ENCODE peak calls at places on chromosomes 6 and 20, in seven cellular contexts. X, L, I, U, T, V and J are unnamed samples.

GRCh38 chr6:36327226-36328009 is 9.3 kb downstream of the BNIP5 start:
- DNase-seq in X (no peak), L (peak), I (no peak), U (no peak), T (no peak), V (no peak), J (no peak)

GRCh38 chr6:43465978-43466377 is 10.6 kb upstream of the DLK2 start:
- DNase-seq in X (no peak), L (no peak), I (no peak), U (no peak), T (no peak), V (no peak), J (no peak)

GRCh38 chr6:149248688-149249369 is 68.7 kb upstream of the TAB2 start:
- DNase-seq in X (no peak), L (no peak), I (no peak), U (no peak), T (no peak), V (no peak), J (no peak)

GRCh38 chr20:20548527-20549266 is 163.7 kb downstream of the RALGAPA2 start:
- DNase-seq in X (no peak), L (no peak), I (no peak), U (no peak), T (no peak), V (no peak), J (peak)

GRCh38 chr6:57097596-57097995 is 7.6 kb downstream of the ZNF451 start:
- DNase-seq in X (no peak), L (no peak), I (no peak), U (peak), T (peak), V (no peak), J (peak)

GRCh38 chr6:135094403-135094821 is 39.8 kb upstream of the HBS1L start:
- DNase-seq in X (no peak), L (no peak), I (no peak), U (no peak), T (peak), V (no peak), J (no peak)

GRCh38 chr6:132218063-132218696 is 183.1 kb downstream of the MOXD1 start:
- DNase-seq in X (no peak), L (no peak), I (no peak), U (peak), T (peak), V (no peak), J (peak)

GRCh38 chr20:4008026-4008413 is 7.3 kb downstream of the RNF24 start:
- DNase-seq in X (no peak), L (no peak), I (no peak), U (no peak), T (no peak), V (no peak), J (no peak)

GRCh38 chr20:17798601-17799000 is 98.8 kb downstream of the BANF2 start:
- DNase-seq in X (no peak), L (no peak), I (no peak), U (no peak), T (no peak), V (no peak), J (peak)

GRCh38 chr6:159819932-159820640 is 20.0 kb downstream of the PNLDC1 start:
- DNase-seq in X (no peak), L (peak), I (no peak), U (no peak), T (no peak), V (no peak), J (no peak)

GRCh38 chr6:6696867-6697531 is 108.5 kb downstream of the LY86 start:
- DNase-seq in X (peak), L (peak), I (peak), U (peak), T (peak), V (peak), J (peak)

GRCh38 chr20:62320581-62321354 is 18.0 kb downstream of the ADRM1 start:
- DNase-seq in X (no peak), L (peak), I (peak), U (no peak), T (no peak), V (no peak), J (no peak)

GRCh38 chr6:78397537-78397936 is 469.8 kb upstream of the IRAK1BP1 start:
- DNase-seq in X (no peak), L (no peak), I (no peak), U (no peak), T (no peak), V (no peak), J (peak)

GRCh38 chr6:134468633-134469032 is 150.7 kb upstream of the SGK1 start:
- DNase-seq in X (no peak), L (no peak), I (no peak), U (no peak), T (no peak), V (no peak), J (no peak)

GRCh38 chr20:22684072-22684762 is 99.8 kb upstream of the FOXA2 start:
- DNase-seq in X (peak), L (peak), I (peak), U (peak), T (peak), V (peak), J (peak)

GRCh38 chr20:10619427-10619826 is 54.4 kb downstream of the JAG1 start:
- DNase-seq in X (no peak), L (no peak), I (peak), U (peak), T (peak), V (no peak), J (no peak)

GRCh38 chr6:136408205-136408604 is 118.6 kb upstream of the BCLAF1 start:
- DNase-seq in X (no peak), L (no peak), I (no peak), U (peak), T (peak), V (no peak), J (no peak)

GRCh38 chr20:5369622-5370021 is 52.9 kb upstream of the PROKR2 start:
- DNase-seq in X (no peak), L (no peak), I (no peak), U (no peak), T (no peak), V (no peak), J (no peak)

GRCh38 chr6:80720824-80721223 is 614.4 kb downstream of the BCKDHB start:
- DNase-seq in X (no peak), L (no peak), I (no peak), U (no peak), T (no peak), V (no peak), J (no peak)

GRCh38 chr6:130223508-130223907 is 757 bp upstream of the SAMD3 start:
- DNase-seq in X (no peak), L (no peak), I (no peak), U (no peak), T (no peak), V (no peak), J (no peak)

GRCh38 chr6:157272866-157273755 is 50.2 kb downstream of the TMEM242 start:
- DNase-seq in X (no peak), L (peak), I (peak), U (peak), T (no peak), V (no peak), J (no peak)

GRCh38 chr6:128029841-128030240 is 129.0 kb upstream of the THEMIS start:
- DNase-seq in X (no peak), L (no peak), I (no peak), U (no peak), T (no peak), V (no peak), J (no peak)

GRCh38 chr20:38764563-38765355 is 16.5 kb downstream of the ACTR5 start:
- DNase-seq in X (no peak), L (no peak), I (peak), U (peak), T (peak), V (no peak), J (peak)

GRCh38 chr20:61731363-61732181 is 334.1 kb downstream of the TAF4 start:
- DNase-seq in X (no peak), L (no peak), I (no peak), U (peak), T (peak), V (no peak), J (peak)

GRCh38 chr6:90559931-90560330 is 26.9 kb downstream of the MAP3K7 start:
- DNase-seq in X (no peak), L (no peak), I (peak), U (no peak), T (no peak), V (no peak), J (no peak)

GRCh38 chr20:63792866-63793265 is 38.2 kb downstream of the ZBTB46 start:
- DNase-seq in X (no peak), L (no peak), I (no peak), U (no peak), T (no peak), V (no peak), J (no peak)

GRCh38 chr6:1736346-1737105 is 126.8 kb downstream of the FOXC1 start:
- DNase-seq in X (no peak), L (no peak), I (peak), U (no peak), T (peak), V (no peak), J (no peak)

GRCh38 chr6:107539849-107540464 is 50.0 kb downstream of the SOBP start:
- DNase-seq in X (no peak), L (no peak), I (no peak), U (no peak), T (no peak), V (no peak), J (no peak)
- H2BK5ac ChIP-seq in X (no peak), L (no peak), I (no peak), U (no peak), T (no peak), V (no peak), J (no peak)

GRCh38 chr20:52031206-52031573 is 160.4 kb downstream of the ZFP64 start:
- DNase-seq in X (no peak), L (no peak), I (no peak), U (no peak), T (peak), V (no peak), J (no peak)
- H2BK5ac ChIP-seq in X (no peak), L (no peak), I (no peak), U (no peak), T (peak), V (no peak), J (no peak)

GRCh38 chr6:11705069-11705468 is 73.5 kb downstream of the ADTRP start:
- DNase-seq in X (no peak), L (no peak), I (no peak), U (no peak), T (no peak), V (no peak), J (no peak)

GRCh38 chr6:11701568-11701967 is 77.0 kb downstream of the ADTRP start:
- DNase-seq in X (no peak), L (no peak), I (no peak), U (no peak), T (no peak), V (no peak), J (no peak)

GRCh38 chr6:11702039-11702795 is 76.4 kb downstream of the ADTRP start:
- DNase-seq in X (no peak), L (no peak), I (no peak), U (peak), T (peak), V (no peak), J (no peak)

GRCh38 chr6:11700118-11700718 is 78.4 kb downstream of the ADTRP start:
- DNase-seq in X (no peak), L (no peak), I (peak), U (peak), T (peak), V (no peak), J (no peak)

GRCh38 chr6:11702796-11703130 is 75.8 kb downstream of the ADTRP start:
- DNase-seq in X (no peak), L (no peak), I (no peak), U (no peak), T (no peak), V (no peak), J (no peak)
- H2BK5ac ChIP-seq in X (no peak), L (no peak), I (no peak), U (no peak), T (no peak), V (no peak), J (no peak)

DNA sequence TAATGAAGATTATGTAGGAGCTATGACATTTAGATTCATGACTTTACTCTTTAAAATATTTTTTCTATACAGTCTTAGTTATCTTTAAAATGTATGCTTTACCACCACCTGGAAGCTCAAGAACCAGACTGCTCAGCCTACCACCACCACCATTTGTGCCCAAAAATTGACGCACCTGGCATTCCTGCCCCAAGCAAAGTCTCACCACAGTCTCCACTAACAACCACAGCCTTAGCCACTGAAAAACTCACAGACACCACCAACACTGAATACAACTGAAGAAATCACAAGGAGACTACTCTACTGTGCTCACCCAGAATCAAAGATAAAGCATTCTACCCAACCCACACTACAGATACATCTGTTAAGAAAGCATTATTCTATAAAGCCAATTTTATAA is 201.9 kb upstream of the PDE10A start:
- DNase-seq in X (no peak), L (no peak), I (no peak), U (no peak), T (no peak), V (no peak), J (no peak)
- H2BK5ac ChIP-seq in X (no peak), L (no peak), I (no peak), U (no peak), T (no peak), V (no peak), J (no peak)

GRCh38 chr6:168598251-168599117 is 157.5 kb downstream of the SMOC2 start:
- DNase-seq in X (no peak), L (no peak), I (no peak), U (no peak), T (no peak), V (no peak), J (no peak)
- H2BK5ac ChIP-seq in X (peak), L (no peak), I (no peak), U (no peak), T (peak), V (no peak), J (no peak)

DNA sequence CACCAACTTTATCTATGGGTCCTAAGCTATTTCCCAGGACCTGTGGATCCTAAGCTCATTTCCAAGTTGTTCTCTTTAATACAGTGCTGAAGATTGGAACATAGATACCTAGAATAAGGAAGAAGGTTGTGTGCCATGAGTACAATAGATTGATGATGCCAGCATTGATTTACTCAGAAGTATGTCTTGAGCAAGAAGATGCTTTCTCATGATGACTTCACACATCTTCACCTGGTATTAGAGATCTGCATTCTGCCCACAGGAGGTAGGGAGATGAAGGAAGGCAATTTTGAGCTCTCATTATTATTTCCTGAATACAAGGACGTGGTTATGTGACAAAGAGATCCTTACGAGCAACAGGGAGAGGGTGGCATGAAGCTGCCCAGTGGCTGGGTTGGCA is 20.0 kb upstream of the ZNF165 start:
- DNase-seq in X (no peak), L (no peak), I (no peak), U (no peak), T (no peak), V (no peak), J (no peak)
- H2BK5ac ChIP-seq in X (no peak), L (no peak), I (no peak), U (no peak), T (no peak), V (no peak), J (no peak)

GRCh38 chr6:116931456-116931855 is 54.4 kb downstream of the RFX6 start:
- DNase-seq in X (no peak), L (no peak), I (no peak), U (no peak), T (no peak), V (no peak), J (no peak)
- H2BK5ac ChIP-seq in X (no peak), L (no peak), I (no peak), U (no peak), T (no peak), V (no peak), J (no peak)

GRCh38 chr6:49906511-49906910 is 40.2 kb upstream of the CRISP1 start:
- DNase-seq in X (no peak), L (no peak), I (no peak), U (peak), T (no peak), V (no peak), J (peak)

GRCh38 chr6:49898904-49899566 is 32.7 kb upstream of the CRISP1 start:
- DNase-seq in X (no peak), L (no peak), I (peak), U (no peak), T (no peak), V (no peak), J (no peak)

DNA sequence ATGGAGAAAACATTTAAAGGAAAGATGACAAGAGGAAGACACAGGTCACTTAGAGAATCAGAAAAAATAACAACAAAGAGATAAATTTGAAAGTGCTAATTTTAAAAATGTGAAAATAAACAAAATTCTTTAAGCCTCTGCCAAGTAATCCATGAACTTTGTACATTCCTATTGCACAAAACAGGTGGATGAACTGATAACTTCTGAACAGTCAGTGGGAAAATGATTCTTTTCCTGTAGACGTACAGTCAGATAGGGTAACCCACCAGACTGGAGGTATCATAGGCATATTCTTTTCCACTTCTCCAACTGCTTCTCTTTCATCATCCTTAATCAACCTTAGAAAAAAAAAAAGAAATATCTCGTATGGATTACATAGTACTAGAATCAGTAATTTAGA is 36.5 kb upstream of the CRISP1 start:
- DNase-seq in X (no peak), L (no peak), I (no peak), U (no peak), T (no peak), V (no peak), J (no peak)
- H2BK5ac ChIP-seq in X (no peak), L (no peak), I (no peak), U (no peak), T (no peak), V (no peak), J (no peak)

DNA sequence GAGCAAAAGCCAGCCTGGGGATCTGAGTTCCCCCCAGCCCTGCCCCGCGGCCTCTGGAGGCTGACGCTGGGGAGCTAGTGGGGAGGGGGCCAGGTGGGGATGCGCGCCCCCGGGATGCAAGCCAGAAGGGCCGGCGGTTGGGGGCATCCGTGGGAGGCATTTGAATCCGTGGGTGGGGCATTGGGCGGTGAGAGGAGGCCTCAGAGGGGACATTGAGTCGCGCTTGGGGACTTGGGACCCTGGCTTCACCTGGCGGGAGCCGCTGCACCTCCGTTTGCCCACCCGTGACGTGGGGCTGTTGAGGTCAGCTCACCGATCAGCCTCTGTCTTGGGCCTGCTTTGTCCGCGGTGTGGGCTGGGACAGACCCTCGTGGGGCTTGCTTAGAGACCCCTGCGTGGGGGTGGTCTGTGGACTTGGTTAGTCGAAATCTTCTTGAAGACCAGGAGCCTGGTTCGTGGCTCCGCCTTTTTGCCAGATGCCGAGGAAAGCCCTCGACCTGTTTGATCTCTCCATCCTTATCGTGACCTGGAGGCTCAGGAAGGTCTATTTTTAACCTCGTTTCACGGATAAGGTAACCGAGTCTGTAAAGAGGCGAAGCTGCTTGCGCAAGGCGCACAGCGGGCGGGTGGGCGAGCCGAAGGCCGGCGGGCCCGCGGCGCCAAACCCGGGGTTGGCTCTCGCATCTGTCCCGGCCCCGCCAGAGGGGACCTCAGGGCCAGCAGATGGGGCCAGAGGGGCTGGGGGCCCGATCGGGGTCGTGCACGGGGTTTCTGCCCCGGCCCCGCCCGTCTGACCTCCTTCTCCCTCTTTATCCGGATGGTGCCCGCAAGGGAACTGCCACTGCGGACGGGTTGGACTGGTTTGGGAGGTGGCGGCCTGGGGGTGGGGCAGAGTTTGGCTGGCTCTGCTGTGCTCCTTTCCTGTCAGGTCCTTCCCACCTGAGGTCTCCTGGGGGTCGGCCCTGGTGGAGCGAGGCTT is 8.3 kb downstream of the FAM110A start:
- DNase-seq in X (no peak), L (peak), I (peak), U (no peak), T (no peak), V (peak), J (peak)
- H2BK5ac ChIP-seq in X (no peak), L (no peak), I (no peak), U (no peak), T (no peak), V (peak), J (peak)

GRCh38 chr6:66396549-66396948 is 689.5 kb upstream of the EYS start:
- DNase-seq in X (no peak), L (no peak), I (no peak), U (no peak), T (no peak), V (no peak), J (no peak)
- H2BK5ac ChIP-seq in X (no peak), L (no peak), I (no peak), U (no peak), T (no peak), V (no peak), J (no peak)